ENCODE peak calls at places on chromosomes 16 and 17, in five cellular contexts. M is activated CD4-positive, alpha-beta T cell treated with anti-CD3 and anti-CD28 coated beads, Interleukin-2, amount 10 ng/mL, durations not matched to agents 7 days and 5 days; U is epithelial cell of proximal tubule; H is posterior cingulate gyrus; G is cerebellar nuclear complex. Q is an unnamed sample.

GRCh38 chr16:85005278-85006069 is 5.9 kb downstream of the ZDHHC7 start:
- DNase-seq in M (no peak), U (no peak), H (no peak), G (no peak), Q (no peak)

GRCh38 chr16:49635009-49635350 is 220.9 kb downstream of the ZNF423 start:
- DNase-seq in M (no peak), U (no peak), H (no peak), G (no peak), Q (no peak)

GRCh38 chr16:11093578-11094074 is 149.3 kb downstream of the CLEC16A start:
- DNase-seq in M (peak; percentile 15), U (no peak), H (no peak), G (no peak), Q (no peak)

GRCh38 chr17:40122944-40123810 is 1.4 kb downstream of the MSL1 start:
- DNase-seq in M (peak; percentile 71), U (no peak), H (no peak), G (no peak), Q (no peak)

GRCh38 chr17:57939797-57940196 is 15.4 kb downstream of the CUEDC1 start:
- DNase-seq in M (no peak), U (no peak), H (no peak), G (no peak), Q (no peak)

GRCh38 chr17:81867123-81867951 is 3.8 kb downstream of the ARHGDIA start:
- DNase-seq in M (no peak), U (no peak), H (no peak), G (no peak), Q (no peak)

GRCh38 chr17:64273006-64273405 is 9.9 kb upstream of the TEX2 start:
- DNase-seq in M (no peak), U (no peak), H (no peak), G (no peak), Q (no peak)

GRCh38 chr16:82300374-82300936 is 130.4 kb upstream of the MPHOSPH6 start:
- DNase-seq in M (no peak), U (no peak), H (no peak), G (no peak), Q (no peak)

GRCh38 chr16:17748005-17748719 is 277.4 kb upstream of the XYLT1 start:
- DNase-seq in M (no peak), U (no peak), H (no peak), G (no peak), Q (no peak)

GRCh38 chr17:7575959-7576358 is 3.5 kb upstream of the CD68 start:
- DNase-seq in M (no peak), U (no peak), H (no peak), G (no peak), Q (no peak)

GRCh38 chr16:4200781-4201137 is 41.1 kb downstream of the SRL start:
- DNase-seq in M (no peak), U (no peak), H (no peak), G (no peak), Q (no peak)

GRCh38 chr17:9138161-9138717 is 116.9 kb downstream of the NTN1 start:
- DNase-seq in M (no peak), U (no peak), H (no peak), G (no peak), Q (no peak)

GRCh38 chr17:56176101-56176500 is 22.8 kb downstream of the ANKFN1 start:
- DNase-seq in M (no peak), U (no peak), H (no peak), G (no peak), Q (no peak)

GRCh38 chr16:31876955-31877828 is 3.6 kb downstream of the ZNF267 start:
- DNase-seq in M (peak; percentile 60), U (peak; percentile 98), H (no peak), G (no peak), Q (peak; percentile 87)

GRCh38 chr17:77055453-77055852 is 85.3 kb upstream of the SEC14L1 start:
- DNase-seq in M (no peak), U (no peak), H (no peak), G (no peak), Q (no peak)

GRCh38 chr16:30901201-30902069 is 5.0 kb downstream of the CTF1 start:
- DNase-seq in M (peak; percentile 22), U (no peak), H (no peak), G (no peak), Q (no peak)

GRCh38 chr16:54540525-54541180 is 254.1 kb upstream of the IRX3 start:
- DNase-seq in M (no peak), U (no peak), H (no peak), G (no peak), Q (no peak)

GRCh38 chr16:66490774-66491715 is 58.9 kb downstream of the TK2 start:
- DNase-seq in M (no peak), U (no peak), H (no peak), G (no peak), Q (no peak)

GRCh38 chr17:55411463-55411855 is 10.2 kb downstream of the MMD start:
- DNase-seq in M (no peak), U (no peak), H (no peak), G (no peak), Q (no peak)

GRCh38 chr17:7236808-7237207 is 2.4 kb downstream of the PHF23 start:
- DNase-seq in M (no peak), U (no peak), H (no peak), G (no peak), Q (no peak)

Q was measured in kidney epithelial cell.